ENCODE peak calls at places on chromosomes 1 and 21, in ten cellular contexts. L is Peyer's patch, X is ovary, T is psoas muscle, P is lower lobe of right lung, Z is PC-3, V is Caco-2, C is OCI-LY7, F is stomach, N is cardiac muscle cell. G is an unnamed sample. For H3K9me3, the result is how much of the 10 kb centered on the place peaks cover.

GRCh38 chr1:240190881-240191385 is 99.2 kb downstream of the FMN2 start:
- DNase-seq in L (no peak), X (peak), T (no peak), P (no peak), Z (peak), V (peak), C (no peak), F (no peak), N (peak), G (peak)

GRCh38 chr21:45264919-45265515 is 22.7 kb downstream of the POFUT2 start:
- DNase-seq in L (peak), X (peak), T (no peak), P (no peak), Z (no peak), V (no peak), C (no peak), F (peak), N (no peak), G (no peak)

GRCh38 chr1:54987830-54988705 is 7.6 kb downstream of the TMEM61 start:
- DNase-seq in L (no peak), X (no peak), T (no peak), P (no peak), Z (no peak), V (no peak), C (no peak), F (no peak), N (peak), G (no peak)

GRCh38 chr21:36803051-36803709 is 104.3 kb downstream of the SIM2 start:
- DNase-seq in L (no peak), X (no peak), T (no peak), P (no peak), Z (no peak), V (no peak), C (no peak), F (no peak), N (no peak), G (no peak)

GRCh38 chr1:53526451-53527101 is 67.4 kb downstream of the DMRTB1 start:
- DNase-seq in L (no peak), X (no peak), T (peak), P (peak), Z (no peak), V (peak), C (no peak), F (peak), N (no peak), G (peak)

GRCh38 chr1:88463401-88463800 is 220.7 kb upstream of the PKN2 start:
- DNase-seq in L (no peak), X (no peak), T (no peak), P (no peak), Z (no peak), V (no peak), C (no peak), F (no peak), N (no peak), G (no peak)

GRCh38 chr1:111399792-111400610 is 27.5 kb downstream of the OVGP1 start:
- DNase-seq in L (peak), X (peak), T (no peak), P (no peak), Z (peak), V (peak), C (peak), F (peak), N (peak), G (peak)

GRCh38 chr1:198530964-198531363 is 9.5 kb downstream of the ATP6V1G3 start:
- DNase-seq in L (no peak), X (no peak), T (no peak), P (no peak), Z (no peak), V (no peak), C (no peak), F (no peak), N (peak), G (peak)

GRCh38 chr1:33337994-33338494 is 17.1 kb upstream of the A3GALT2 start:
- DNase-seq in L (no peak), X (no peak), T (no peak), P (no peak), Z (no peak), V (no peak), C (no peak), F (no peak), N (no peak), G (no peak)

GRCh38 chr1:192767798-192768197 is 41.0 kb upstream of the RGS2 start:
- DNase-seq in L (no peak), X (no peak), T (no peak), P (no peak), Z (no peak), V (no peak), C (no peak), F (no peak), N (peak), G (no peak)

GRCh38 chr1:230831706-230832105 is 36.6 kb downstream of the C1orf198 start:
- DNase-seq in L (no peak), X (no peak), T (no peak), P (no peak), Z (no peak), V (no peak), C (no peak), F (no peak), N (no peak), G (no peak)

GRCh38 chr1:177306981-177307380 is 136.2 kb downstream of the BRINP2 start:
- DNase-seq in L (no peak), X (no peak), T (no peak), P (no peak), Z (peak), V (no peak), C (no peak), F (no peak), N (no peak), G (no peak)

GRCh38 chr1:177307771-177308170 is 137.0 kb downstream of the BRINP2 start:
- DNase-seq in L (no peak), X (no peak), T (no peak), P (no peak), Z (peak), V (no peak), C (no peak), F (no peak), N (no peak), G (no peak)

GRCh38 chr1:177309884-177310283 is 139.1 kb downstream of the BRINP2 start:
- DNase-seq in L (no peak), X (no peak), T (no peak), P (no peak), Z (peak), V (no peak), C (no peak), F (no peak), N (no peak), G (no peak)

GRCh38 chr1:177310326-177310725 is 139.6 kb downstream of the BRINP2 start:
- DNase-seq in L (no peak), X (no peak), T (no peak), P (no peak), Z (peak), V (no peak), C (no peak), F (no peak), N (no peak), G (no peak)

DNA sequence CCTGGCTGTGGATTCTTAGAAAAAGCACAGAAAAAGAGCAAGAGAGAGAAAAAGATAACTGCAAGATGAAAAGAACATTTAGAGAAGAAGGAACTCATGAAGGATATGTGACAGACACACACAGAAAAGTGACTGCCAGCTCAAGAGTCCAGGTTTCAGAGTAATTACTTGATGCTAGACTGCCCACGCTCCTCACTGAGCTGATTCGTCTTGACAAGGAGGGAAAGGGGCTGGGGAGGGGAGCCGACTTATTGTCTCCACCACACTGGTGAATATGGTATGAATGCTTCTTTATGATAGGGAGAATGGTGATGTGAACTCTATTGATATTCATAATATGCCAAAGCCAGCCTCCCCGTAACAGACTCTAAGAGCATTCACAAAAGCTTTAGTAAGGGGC is 140.4 kb downstream of the BRINP2 start:
- DNase-seq in L (no peak), X (no peak), T (no peak), P (no peak), Z (no peak), V (no peak), C (no peak), F (no peak), N (no peak), G (no peak)
- TF ChIP-seq CTCF in L (no peak), X (no peak), T (no peak), P (no peak), Z (no peak), V (no peak), C (no peak), F (no peak), N (no peak), G (no peak)

GRCh38 chr1:248622491-248623106 is 12.3 kb downstream of the OR2T11 start:
- DNase-seq in L (no peak), X (no peak), T (no peak), P (no peak), Z (peak), V (peak), C (peak), F (no peak), N (peak), G (no peak)

GRCh38 chr1:248630551-248630950 is 4.3 kb downstream of the OR2T11 start:
- DNase-seq in L (no peak), X (no peak), T (no peak), P (no peak), Z (no peak), V (no peak), C (no peak), F (no peak), N (no peak), G (no peak)

GRCh38 chr1:248625166-248625565 is 9.7 kb downstream of the OR2T11 start:
- DNase-seq in L (no peak), X (no peak), T (no peak), P (no peak), Z (no peak), V (no peak), C (no peak), F (no peak), N (no peak), G (no peak)

GRCh38 chr1:248627971-248628844 is 6.7 kb downstream of the OR2T11 start:
- DNase-seq in L (no peak), X (no peak), T (no peak), P (no peak), Z (no peak), V (no peak), C (no peak), F (no peak), N (no peak), G (no peak)

DNA sequence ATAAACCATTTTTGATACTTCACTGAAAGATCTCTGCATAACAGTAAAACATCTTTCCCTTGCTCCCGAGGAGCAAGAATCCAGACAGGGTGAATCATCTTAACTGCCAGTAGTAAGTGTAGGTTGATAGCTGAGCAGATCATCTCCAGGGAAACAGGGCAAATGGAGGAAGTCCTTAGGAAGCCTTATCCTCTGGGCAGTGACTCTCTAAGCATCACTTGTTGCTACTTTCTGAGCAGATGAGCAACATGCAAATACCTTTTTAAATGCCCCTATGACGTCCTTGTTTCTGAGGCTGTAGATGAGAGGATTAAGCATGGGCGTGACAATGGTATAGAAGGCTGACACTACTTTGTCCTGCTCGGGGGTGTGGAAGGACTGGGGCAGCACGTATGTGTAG is 8.9 kb downstream of the OR2T11 start:
- DNase-seq in L (no peak), X (no peak), T (no peak), P (no peak), Z (no peak), V (no peak), C (no peak), F (no peak), N (no peak), G (no peak)
- H3K4me3 ChIP-seq in L (no peak), X (no peak), T (no peak), P (no peak), Z (no peak), V (no peak), C (no peak), F (no peak), N (no peak), G (no peak)

DNA sequence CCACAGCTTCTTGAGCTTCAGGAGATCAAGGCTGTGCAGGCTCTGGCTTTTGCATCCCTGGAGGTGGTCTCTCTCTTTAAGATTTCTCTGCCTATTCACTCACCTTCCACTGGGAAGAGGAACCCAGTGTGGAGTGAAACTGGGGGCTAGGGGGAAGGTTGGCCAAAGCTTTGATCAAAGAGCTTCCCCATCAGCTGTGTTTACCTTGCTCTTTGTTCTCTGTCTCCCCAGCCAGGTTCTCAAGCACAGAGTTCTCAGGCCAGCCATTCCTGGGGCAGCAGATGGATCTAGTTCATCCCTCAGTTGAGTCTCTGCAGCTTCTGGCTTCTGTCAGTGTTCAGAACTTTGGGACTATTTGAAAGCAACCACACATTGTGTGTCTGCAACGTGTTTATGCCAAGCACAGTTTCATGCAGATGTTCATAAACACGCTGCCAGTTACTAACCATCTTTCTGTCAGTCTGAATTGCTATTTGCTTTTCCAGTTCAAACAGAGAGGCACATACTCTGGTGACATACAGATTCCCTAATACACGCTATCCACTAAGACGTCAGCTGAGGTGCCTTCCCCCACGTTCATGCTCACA is 17.2 kb upstream of the MRPS14 start:
- DNase-seq in L (no peak), X (no peak), T (no peak), P (no peak), Z (no peak), V (no peak), C (no peak), F (no peak), N (no peak), G (no peak)
- H3K9me3 ChIP-seq in L (under half), X (under half), T (under half), P (under half), Z (under half), V (under half), C (under half), F (under half), N (under half), G (under half)

GRCh38 chr1:29672416-29672815 is 436.1 kb downstream of the PTPRU start:
- DNase-seq in L (peak), X (no peak), T (no peak), P (no peak), Z (no peak), V (no peak), C (no peak), F (no peak), N (no peak), G (no peak)
- TF ChIP-seq CTCF in L (no peak), X (no peak), T (no peak), P (no peak), Z (no peak), V (no peak), C (no peak), F (no peak), N (no peak), G (no peak)

GRCh38 chr1:83998205-83998598 is 730 bp downstream of the TTLL7 start:
- DNase-seq in L (no peak), X (no peak), T (no peak), P (no peak), Z (no peak), V (no peak), C (no peak), F (no peak), N (no peak), G (no peak)
- H3K4me3 ChIP-seq in L (peak), X (peak), T (peak), P (peak), Z (peak), V (no peak), C (no peak), F (peak), N (peak), G (peak)

DNA sequence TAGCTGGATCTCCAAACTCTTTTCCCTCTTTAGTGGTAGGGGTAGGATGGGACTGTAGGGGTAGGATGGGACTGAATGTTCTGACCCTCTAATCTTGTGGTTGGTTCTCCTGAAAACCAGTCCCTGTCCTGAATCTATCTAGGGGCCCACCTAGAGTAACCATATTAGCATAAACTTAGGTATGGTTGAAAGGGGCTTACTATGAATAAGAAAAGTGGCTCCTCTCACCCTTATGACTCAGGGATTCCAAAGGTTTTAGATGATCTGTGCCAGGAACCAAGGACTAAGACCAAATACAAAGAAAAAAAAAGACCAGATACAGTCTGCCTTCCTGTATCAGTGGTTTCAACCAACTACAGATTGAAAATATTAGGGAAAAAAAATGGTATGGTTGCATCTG is 28.9 kb downstream of the RNF2 start:
- DNase-seq in L (no peak), X (no peak), T (no peak), P (no peak), Z (peak), V (no peak), C (no peak), F (no peak), N (no peak), G (no peak)
- H3K9me3 ChIP-seq in L (under half), X (under half), T (under half), P (under half), Z (under half), V (under half), C (under half), F (under half), N (under half), G (under half)

GRCh38 chr1:245085508-245086095 is 69.2 kb upstream of the KIF26B start:
- DNase-seq in L (no peak), X (no peak), T (no peak), P (no peak), Z (peak), V (no peak), C (no peak), F (no peak), N (no peak), G (no peak)
- TF ChIP-seq CTCF in L (no peak), X (no peak), T (no peak), P (no peak), Z (no peak), V (no peak), C (no peak), F (no peak), N (no peak), G (no peak)

DNA sequence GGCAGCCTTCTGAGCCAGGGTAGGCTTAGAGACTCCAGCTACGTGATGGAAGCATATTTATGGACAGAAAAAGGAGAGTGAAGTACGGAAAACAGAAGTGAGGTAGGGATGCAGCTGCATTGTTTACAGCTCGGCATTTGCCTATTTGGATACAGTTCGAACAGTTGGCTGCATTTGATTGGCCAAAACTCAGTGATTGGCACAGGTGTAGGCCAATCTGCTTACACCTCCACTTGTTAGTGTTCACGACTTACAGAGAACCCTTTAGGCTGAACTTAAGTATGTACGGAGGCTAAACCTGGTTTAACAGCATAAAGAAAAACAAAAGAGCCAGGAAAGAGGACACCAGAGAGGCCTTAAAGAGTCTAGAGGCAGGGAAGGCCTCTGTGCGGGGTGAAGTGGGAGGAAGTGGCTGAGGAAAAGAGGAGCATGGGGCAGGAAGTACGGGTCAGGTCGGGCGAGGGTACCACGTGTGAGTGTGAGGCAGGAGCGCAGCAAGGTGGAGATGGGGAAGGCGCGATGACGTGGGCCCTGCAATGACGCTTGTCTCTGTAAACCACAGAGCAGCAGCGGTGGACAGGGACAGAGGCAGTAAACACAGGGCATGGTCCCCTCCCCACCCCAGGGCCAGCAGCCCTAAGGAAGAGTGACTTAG is 32.0 kb downstream of the RSPH1 start:
- DNase-seq in L (peak), X (no peak), T (no peak), P (peak), Z (peak), V (peak), C (peak), F (peak), N (no peak), G (peak)
- H3K4me3 ChIP-seq in L (no peak), X (no peak), T (no peak), P (no peak), Z (no peak), V (no peak), C (peak), F (no peak), N (no peak), G (no peak)

GRCh38 chr21:32858628-32859027 is 87.1 kb upstream of the PAXBP1 start:
- DNase-seq in L (no peak), X (no peak), T (no peak), P (no peak), Z (no peak), V (no peak), C (no peak), F (no peak), N (no peak), G (no peak)
- H3K9me3 ChIP-seq in L (under half), X (under half), T (under half), P (under half), Z (under half), V (under half), C (under half), F (under half), N (under half), G (under half)

G was measured in BE2C.